ENCODE peak calls at places on chromosomes 2 and 18, in eight cellular contexts. M is NB4, T is AG10803, C is fibroblast of pulmonary artery, E is PC-9, B is endothelial cell, X is esophagus squamous epithelium, Z is neural progenitor cell. O is an unnamed sample.

GRCh38 chr2:145623136-145623535 is 1103.2 kb upstream of the ZEB2 start:
- DNase-seq in M (no peak), T (peak; percentile 74), C (peak; percentile 71), E (peak; percentile 30), B (no peak), X (no peak), Z (no peak), O (no peak)

GRCh38 chr2:23565814-23566213 is 180.8 kb downstream of the KLHL29 start:
- DNase-seq in M (no peak), T (no peak), C (no peak), E (no peak), B (no peak), X (no peak), Z (no peak), O (no peak)

GRCh38 chr18:8802031-8802679 is 96.8 kb downstream of the MTCL1 start:
- DNase-seq in M (no peak), T (no peak), C (no peak), E (no peak), B (no peak), X (no peak), Z (peak; percentile 24), O (no peak)

GRCh38 chr2:29576231-29576630 is 345.2 kb downstream of the ALK start:
- DNase-seq in M (no peak), T (no peak), C (no peak), E (no peak), B (no peak), X (no peak), Z (no peak), O (no peak)

GRCh38 chr18:63823516-63824219 is 48.5 kb downstream of the SERPINB7 start:
- DNase-seq in M (peak; percentile 83), T (no peak), C (peak; percentile 51), E (no peak), B (no peak), X (no peak), Z (peak; percentile 40), O (no peak)

GRCh38 chr18:23857756-23858155 is 156.8 kb upstream of the TTC39C start:
- DNase-seq in M (no peak), T (peak; percentile 27), C (peak; percentile 73), E (no peak), B (no peak), X (no peak), Z (no peak), O (no peak)

GRCh38 chr18:57269756-57270534 is 82.4 kb upstream of the ST8SIA3 start:
- DNase-seq in M (no peak), T (no peak), C (no peak), E (no peak), B (no peak), X (no peak), Z (no peak), O (no peak)

GRCh38 chr2:82307510-82307909 is 2003.0 kb upstream of the LRRTM1 start:
- DNase-seq in M (no peak), T (no peak), C (no peak), E (no peak), B (no peak), X (no peak), Z (no peak), O (no peak)

GRCh38 chr2:25378731-25379490 is 37.2 kb upstream of the DNMT3A start:
- DNase-seq in M (peak; percentile 55), T (peak; percentile 17), C (peak; percentile 5), E (no peak), B (no peak), X (no peak), Z (no peak), O (no peak)

GRCh38 chr2:48048725-48049124 is 142.4 kb upstream of the FBXO11 start:
- DNase-seq in M (no peak), T (no peak), C (no peak), E (no peak), B (no peak), X (no peak), Z (no peak), O (no peak)

GRCh38 chr2:127843677-127844076 is 14.3 kb downstream of the POLR2D start:
- DNase-seq in M (no peak), T (no peak), C (no peak), E (no peak), B (no peak), X (no peak), Z (no peak), O (no peak)

GRCh38 chr2:100381240-100381639 is 36.2 kb downstream of the CHST10 start:
- DNase-seq in M (peak; percentile 92), T (peak; percentile 56), C (peak; percentile 88), E (peak; percentile 40), B (peak; percentile 84), X (peak; percentile 4), Z (peak; percentile 81), O (peak; percentile 81)

GRCh38 chr18:46622451-46622850 is 34.6 kb downstream of the LOXHD1 start:
- DNase-seq in M (no peak), T (no peak), C (no peak), E (no peak), B (no peak), X (no peak), Z (no peak), O (no peak)

GRCh38 chr2:226420646-226421045 is 379.0 kb downstream of the IRS1 start:
- DNase-seq in M (no peak), T (no peak), C (no peak), E (no peak), B (no peak), X (no peak), Z (no peak), O (no peak)

GRCh38 chr2:113173563-113174368 is at the start of gene PSD4:
- DNase-seq in M (peak; percentile 99), T (no peak), C (no peak), E (no peak), B (no peak), X (peak; percentile 73), Z (no peak), O (no peak)

GRCh38 chr2:99180755-99181647 is at the start of the genes MITD1 and MRPL30:
- DNase-seq in M (peak; percentile 97), T (peak; percentile 95), C (peak; percentile 98), E (peak; percentile 93), B (peak; percentile 85), X (peak; percentile 56), Z (peak; percentile 95), O (peak; percentile 95)

GRCh38 chr2:67565761-67566160 is 168.6 kb downstream of the ETAA1 start:
- DNase-seq in M (no peak), T (peak; percentile 61), C (peak; percentile 97), E (no peak), B (no peak), X (no peak), Z (no peak), O (peak; percentile 38)

GRCh38 chr2:205646680-205647079 is 35.6 kb upstream of the NRP2 start:
- DNase-seq in M (peak; percentile 8), T (no peak), C (no peak), E (no peak), B (no peak), X (no peak), Z (no peak), O (no peak)

GRCh38 chr2:74560591-74560990 is 6.1 kb downstream of the DOK1 start:
- DNase-seq in M (no peak), T (no peak), C (no peak), E (peak; percentile 28), B (peak; percentile 26), X (no peak), Z (no peak), O (no peak)

GRCh38 chr18:2326999-2327398 is 244.3 kb downstream of the METTL4 start:
- DNase-seq in M (no peak), T (peak; percentile 8), C (peak; percentile 29), E (no peak), B (no peak), X (no peak), Z (no peak), O (no peak)

GRCh38 chr2:147082850-147083522 is 761.8 kb upstream of the ACVR2A start:
- DNase-seq in M (peak; percentile 74), T (peak; percentile 89), C (peak; percentile 87), E (peak; percentile 41), B (peak; percentile 73), X (no peak), Z (peak; percentile 77), O (peak; percentile 29)

GRCh38 chr2:209526541-209526940 is 102.7 kb downstream of the MAP2 start:
- DNase-seq in M (peak; percentile 73), T (no peak), C (peak; percentile 34), E (no peak), B (no peak), X (no peak), Z (no peak), O (no peak)

GRCh38 chr2:45888167-45888566 is 236.7 kb downstream of the PRKCE start:
- DNase-seq in M (peak; percentile 70), T (peak; percentile 91), C (peak; percentile 65), E (no peak), B (no peak), X (no peak), Z (no peak), O (no peak)

GRCh38 chr2:240956161-240956934 is 42.1 kb upstream of the SNED1 start:
- DNase-seq in M (no peak), T (no peak), C (no peak), E (no peak), B (no peak), X (no peak), Z (no peak), O (no peak)

GRCh38 chr2:156116113-156116512 is 216.4 kb downstream of the NR4A2 start:
- DNase-seq in M (no peak), T (no peak), C (no peak), E (no peak), B (no peak), X (no peak), Z (no peak), O (no peak)

GRCh38 chr2:156115338-156115737 is 217.2 kb downstream of the NR4A2 start:
- DNase-seq in M (no peak), T (peak; percentile 21), C (peak; percentile 21), E (no peak), B (no peak), X (no peak), Z (no peak), O (no peak)

GRCh38 chr2:156112323-156112722 is 220.2 kb downstream of the NR4A2 start:
- DNase-seq in M (no peak), T (no peak), C (no peak), E (no peak), B (no peak), X (no peak), Z (no peak), O (no peak)

GRCh38 chr2:156110890-156111289 is 221.6 kb downstream of the NR4A2 start:
- DNase-seq in M (peak; percentile 55), T (no peak), C (no peak), E (peak; percentile 16), B (peak; percentile 51), X (no peak), Z (peak; percentile 56), O (no peak)
- TF ChIP-seq CTCF in M (peak; percentile 21), T (no peak), C (no peak), E (peak; percentile 44), B (no peak), X (no peak), Z (peak; percentile 45), O (no peak)

GRCh38 chr2:117832332-117832731 is 17.8 kb downstream of the DDX18 start:
- DNase-seq in M (no peak), T (no peak), C (no peak), E (no peak), B (no peak), X (no peak), Z (no peak), O (no peak)
- TF ChIP-seq CTCF in M (no peak), T (no peak), C (no peak), E (no peak), B (no peak), X (no peak), Z (no peak), O (no peak)

GRCh38 chr2:42794271-42795046 is 2.1 kb upstream of the HAAO start:
- DNase-seq in M (no peak), T (peak; percentile 24), C (peak; percentile 38), E (no peak), B (peak; percentile 50), X (no peak), Z (peak; percentile 68), O (no peak)
- TF ChIP-seq CTCF in M (no peak), T (peak; percentile 54), C (peak; percentile 51), E (peak; percentile 40), B (no peak), X (no peak), Z (peak; percentile 53), O (peak; percentile 31)

GRCh38 chr2:159617651-159618050 is 1.3 kb upstream of the BAZ2B start:
- DNase-seq in M (no peak), T (peak; percentile 18), C (peak; percentile 43), E (no peak), B (no peak), X (no peak), Z (peak; percentile 68), O (no peak)
- TF ChIP-seq CTCF in M (no peak), T (no peak), C (no peak), E (no peak), B (no peak), X (no peak), Z (no peak), O (no peak)

O was measured in HFF-Myc.